ENCODE peak calls at places on chromosomes 6 and 20, in ten cellular contexts. D is HCT116, M is left lung, W is sigmoid colon, Q is foreskin fibroblast, X is GM06990, O is endodermal cell, P is stomach, K is dorsolateral prefrontal cortex, A is thyroid gland. R is an unnamed sample.

GRCh38 chr6:13355043-13355945 is 27.0 kb upstream of the TBC1D7 start:
- DNase-seq in X (peak), K (no peak), Q (peak), W (no peak), A (no peak), P (no peak), O (no peak), M (no peak), D (peak), R (peak)

GRCh38 chr6:33863084-33863483 is 59.3 kb upstream of the MLN start:
- DNase-seq in A (no peak), K (no peak), D (no peak), P (no peak), X (no peak), W (no peak), M (no peak), Q (no peak), O (no peak), R (no peak)

GRCh38 chr6:1485678-1486077 is 96.3 kb downstream of the FOXF2 start:
- DNase-seq in D (peak), O (no peak), P (no peak), X (no peak), A (no peak), Q (peak), K (no peak), W (no peak), M (no peak), R (no peak)

GRCh38 chr6:111721677-111722219 is 116.1 kb upstream of the TRAF3IP2 start:
- DNase-seq in O (peak), K (no peak), P (no peak), X (no peak), W (no peak), A (peak), Q (peak), M (no peak), D (peak), R (peak)

GRCh38 chr6:101226677-101227135 is 166.8 kb upstream of the GRIK2 start:
- DNase-seq in K (no peak), M (peak), X (no peak), P (no peak), D (peak), W (no peak), O (peak), Q (peak), A (no peak), R (peak)

GRCh38 chr6:33987531-33988021 is 158.3 kb downstream of the GRM4 start:
- DNase-seq in D (peak), W (no peak), X (no peak), Q (no peak), A (no peak), O (no peak), P (peak), K (no peak), M (no peak), R (no peak)

GRCh38 chr6:135901776-135902524 is 50.4 kb downstream of the PDE7B start:
- DNase-seq in O (no peak), K (peak), W (peak), X (no peak), P (no peak), Q (peak), D (no peak), A (peak), M (no peak), R (no peak)

GRCh38 chr6:35343092-35343834 is 905 bp downstream of the PPARD start:
- DNase-seq in P (peak), O (no peak), W (peak), X (no peak), K (no peak), A (peak), M (peak), Q (peak), D (no peak), R (no peak)

GRCh38 chr20:47198254-47198671 is 158.2 kb downstream of the ZMYND8 start:
- DNase-seq in W (no peak), K (no peak), P (no peak), D (no peak), X (no peak), Q (peak), M (no peak), A (no peak), O (no peak), R (no peak)

GRCh38 chr6:21438986-21439352 is 154.6 kb upstream of the SOX4 start:
- DNase-seq in W (no peak), X (no peak), O (no peak), M (no peak), D (no peak), K (no peak), A (no peak), Q (peak), P (no peak), R (peak)

GRCh38 chr6:116876635-116877611 is at the start of gene RFX6:
- DNase-seq in P (peak), W (no peak), O (peak), Q (peak), D (no peak), K (no peak), A (peak), X (peak), M (peak), R (no peak)

GRCh38 chr20:6583134-6583738 is 184.2 kb upstream of the BMP2 start:
- DNase-seq in W (peak), X (no peak), D (no peak), O (peak), Q (peak), M (peak), P (peak), K (no peak), A (peak), R (no peak)

GRCh38 chr6:107116328-107116892 is 1.1 kb upstream of the BEND3 start:
- DNase-seq in W (peak), O (peak), K (no peak), M (no peak), A (peak), Q (peak), X (no peak), D (no peak), P (peak), R (no peak)

GRCh38 chr6:11847515-11848244 is 69.1 kb upstream of the ADTRP start:
- DNase-seq in K (no peak), P (no peak), W (no peak), M (no peak), D (no peak), O (no peak), Q (no peak), X (no peak), A (no peak), R (no peak)

GRCh38 chr20:22579711-22580697 is 4.4 kb downstream of the FOXA2 start:
- DNase-seq in O (peak), X (no peak), K (no peak), A (no peak), M (peak), D (no peak), P (peak), Q (no peak), W (no peak), R (no peak)

GRCh38 chr20:46406986-46407670 is 713 bp upstream of the ELMO2 start:
- DNase-seq in Q (no peak), K (peak), O (peak), A (peak), W (peak), P (peak), M (peak), D (peak), X (peak), R (peak)

GRCh38 chr6:125526007-125526720 is 223.3 kb upstream of the HEY2 start:
- DNase-seq in A (no peak), Q (no peak), K (no peak), W (no peak), X (no peak), P (no peak), D (no peak), O (no peak), M (no peak), R (no peak)

GRCh38 chr6:158194487-158195280 is 26.5 kb downstream of the GTF2H5 start:
- DNase-seq in K (no peak), X (no peak), A (no peak), M (no peak), D (no peak), W (no peak), Q (no peak), O (peak), P (no peak), R (no peak)

GRCh38 chr6:116375262-116375661 is 4.5 kb downstream of the DSE start:
- DNase-seq in X (no peak), W (no peak), A (no peak), K (no peak), Q (no peak), P (no peak), M (no peak), O (no peak), D (no peak), R (no peak)

GRCh38 chr6:133610974-133611373 is 277.9 kb upstream of the TCF21 start:
- DNase-seq in O (no peak), A (no peak), W (no peak), K (no peak), D (no peak), M (no peak), X (no peak), P (no peak), Q (no peak), R (no peak)

GRCh38 chr6:40349092-40349491 is 238.1 kb downstream of the LRFN2 start:
- DNase-seq in M (no peak), D (no peak), A (no peak), X (no peak), K (no peak), P (no peak), O (peak), Q (no peak), W (peak), R (no peak)

GRCh38 chr20:15882553-15882952 is 690.7 kb downstream of the KIF16B start:
- DNase-seq in Q (peak), A (no peak), D (no peak), W (no peak), X (no peak), M (no peak), O (no peak), K (no peak), P (no peak), R (no peak)

GRCh38 chr6:55176958-55177357 is 2.6 kb downstream of the HCRTR2 start:
- DNase-seq in A (no peak), W (no peak), M (no peak), K (no peak), X (no peak), Q (no peak), O (peak), P (no peak), D (no peak), R (no peak)

GRCh38 chr6:34816635-34817301 is 24.9 kb downstream of the BLTP3A start:
- DNase-seq in A (no peak), O (no peak), X (no peak), Q (no peak), P (no peak), M (no peak), K (no peak), D (no peak), W (no peak), R (no peak)

GRCh38 chr20:15842872-15843271 is 730.4 kb downstream of the KIF16B start:
- DNase-seq in X (no peak), D (no peak), M (no peak), K (no peak), P (no peak), A (no peak), Q (no peak), W (no peak), O (no peak), R (peak)

GRCh38 chr6:139605350-139605749 is 230.9 kb upstream of the CITED2 start:
- DNase-seq in O (no peak), Q (peak), P (no peak), W (no peak), A (no peak), X (no peak), K (no peak), M (no peak), D (no peak), R (no peak)

GRCh38 chr6:3271756-3272155 is 13.0 kb downstream of the PSMG4 start:
- DNase-seq in X (no peak), D (no peak), Q (no peak), M (no peak), A (no peak), O (no peak), P (no peak), W (no peak), K (no peak), R (no peak)

GRCh38 chr6:43878823-43879495 is 108.9 kb downstream of the VEGFA start:
- DNase-seq in A (peak), O (no peak), D (no peak), P (peak), K (peak), W (no peak), X (no peak), M (no peak), Q (peak), R (no peak)

GRCh38 chr20:45136911-45137310 is 12.6 kb upstream of the WFDC12 start:
- DNase-seq in A (no peak), M (no peak), D (no peak), K (no peak), W (no peak), X (no peak), P (no peak), Q (no peak), O (no peak), R (no peak)

GRCh38 chr6:81031429-81031828 is 721.1 kb downstream of the TENT5A start:
- DNase-seq in O (no peak), M (no peak), A (peak), Q (no peak), D (no peak), W (no peak), P (no peak), K (no peak), X (no peak), R (no peak)

GRCh38 chr6:33298773-33299236 is at the start of gene RGL2:
- DNase-seq in O (no peak), P (peak), M (peak), Q (peak), D (no peak), W (peak), A (peak), X (peak), K (peak), R (no peak)

GRCh38 chr6:14863896-14864850 is 381.7 kb upstream of the JARID2 start:
- DNase-seq in A (no peak), X (no peak), Q (no peak), D (no peak), M (no peak), K (no peak), O (no peak), P (no peak), W (no peak), R (no peak)

GRCh38 chr20:4840831-4841230 is 119.1 kb downstream of the PRND start:
- DNase-seq in O (no peak), X (no peak), Q (no peak), D (no peak), P (no peak), K (no peak), A (no peak), M (no peak), W (peak), R (no peak)
- H3K4me3 ChIP-seq in O (no peak), X (no peak), Q (no peak), D (no peak), P (no peak), K (no peak), A (no peak), M (no peak), W (no peak), R (no peak)

GRCh38 chr6:73309534-73309783 is 44.6 kb downstream of the DPPA5 start:
- DNase-seq in D (no peak), A (no peak), P (no peak), X (no peak), W (no peak), M (no peak), Q (no peak), O (no peak), K (no peak), R (no peak)

GRCh38 chr6:73308712-73309533 is 45.2 kb downstream of the DPPA5 start:
- DNase-seq in Q (peak), P (no peak), W (no peak), A (peak), X (no peak), D (peak), M (no peak), K (no peak), O (peak), R (no peak)

GRCh38 chr6:73314577-73315492 is 39.2 kb downstream of the DPPA5 start:
- DNase-seq in K (no peak), X (no peak), M (no peak), Q (peak), P (no peak), D (no peak), A (no peak), O (no peak), W (no peak), R (no peak)

GRCh38 chr6:73309784-73310502 is 44.1 kb downstream of the DPPA5 start:
- DNase-seq in D (peak), M (peak), Q (peak), K (no peak), P (peak), W (peak), X (peak), O (peak), A (peak), R (no peak)
- TF ChIP-seq CTCF in D (peak), M (peak), Q (peak), K (peak), P (no peak), W (no peak), X (peak), O (peak), A (peak), R (peak)

DNA sequence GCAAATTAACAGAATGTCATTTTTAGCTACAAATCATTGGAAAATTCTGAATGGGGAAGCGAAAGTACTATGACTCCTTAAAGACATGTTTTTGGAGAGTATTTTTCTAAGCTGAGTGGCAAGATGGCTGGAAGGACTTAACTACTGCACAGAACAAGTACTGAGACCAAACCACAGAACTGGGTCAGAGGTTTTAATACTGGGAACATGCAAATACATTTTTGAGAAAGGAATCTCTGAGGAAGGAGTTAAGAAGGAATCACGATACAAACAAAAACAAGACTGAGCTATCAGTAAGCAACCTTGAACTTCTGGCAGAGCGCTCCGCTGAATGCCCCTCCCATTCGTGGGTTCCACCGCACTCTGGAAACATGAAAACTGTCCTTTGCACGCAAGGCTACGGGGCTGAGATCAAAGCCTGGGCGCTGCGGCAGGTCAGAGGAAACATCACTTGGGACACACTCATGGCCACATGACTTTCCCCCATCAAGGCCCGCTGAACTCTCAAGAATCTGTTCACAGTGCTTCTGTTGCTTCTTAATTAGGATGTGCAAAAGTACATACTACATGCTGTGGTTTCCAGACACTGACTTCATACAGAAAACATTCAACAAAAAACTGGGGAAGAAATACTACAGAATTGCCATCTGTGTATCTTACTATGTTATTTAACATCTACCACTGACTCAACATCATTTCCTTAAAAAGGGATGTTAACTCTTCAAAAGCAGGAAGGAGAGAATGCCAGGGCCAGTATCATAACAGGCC is 27.8 kb downstream of the SLC23A2 start:
- DNase-seq in A (peak), K (no peak), X (peak), W (peak), O (no peak), M (no peak), D (no peak), Q (peak), P (peak), R (peak)
- H3K4me3 ChIP-seq in A (no peak), K (peak), X (peak), W (no peak), O (no peak), M (peak), D (no peak), Q (peak), P (peak), R (peak)

GRCh38 chr6:65631711-65632110 is 75.3 kb downstream of the EYS start:
- DNase-seq in D (no peak), M (no peak), P (no peak), K (no peak), O (no peak), A (no peak), Q (no peak), X (no peak), W (no peak), R (no peak)

GRCh38 chr6:65623569-65623968 is 83.5 kb downstream of the EYS start:
- DNase-seq in K (no peak), Q (no peak), O (no peak), P (no peak), D (no peak), X (no peak), W (no peak), A (no peak), M (no peak), R (no peak)

GRCh38 chr6:65627015-65627414 is 80.0 kb downstream of the EYS start:
- DNase-seq in M (no peak), Q (no peak), W (no peak), O (no peak), X (no peak), D (no peak), P (no peak), K (no peak), A (no peak), R (no peak)
- TF ChIP-seq CTCF in M (no peak), Q (no peak), W (no peak), O (no peak), X (no peak), D (no peak), P (no peak), K (no peak), A (no peak), R (no peak)